ENCODE peak calls at places on chromosomes 12 and 14, in eight cellular contexts. H is bronchial epithelial cell, G is ELF-1, W is tibial artery, Y is keratinocyte, I is MG63, K is EL, X is endothelial cell. C is an unnamed sample.

GRCh38 chr14:20986811-20987210 is 3.0 kb upstream of the METTL17 start:
- DNase-seq in H (peak; percentile 99), X (no peak), Y (peak; percentile 82), G (no peak), K (peak; percentile 92), W (peak; percentile 31), I (peak; percentile 45), C (no peak)

GRCh38 chr12:129848921-129849320 is 54.9 kb downstream of the TMEM132D start:
- DNase-seq in K (no peak), G (no peak), H (no peak), I (no peak), Y (no peak), X (no peak), W (no peak), C (no peak)

GRCh38 chr12:18382486-18382885 is 121.2 kb downstream of the PIK3C2G start:
- DNase-seq in H (no peak), I (no peak), W (no peak), K (peak; percentile 81), G (no peak), X (no peak), Y (no peak), C (no peak)

GRCh38 chr12:41264281-41264680 is 76.2 kb downstream of the PDZRN4 start:
- DNase-seq in K (no peak), G (no peak), X (no peak), H (peak; percentile 23), I (no peak), W (no peak), Y (no peak), C (no peak)

GRCh38 chr12:53600490-53601295 is 25.5 kb downstream of the ATF7 start:
- DNase-seq in W (no peak), K (no peak), H (no peak), I (no peak), X (no peak), G (no peak), Y (no peak), C (no peak)

GRCh38 chr12:103687262-103687661 is 100.2 kb downstream of the STAB2 start:
- DNase-seq in W (no peak), I (no peak), X (no peak), K (no peak), Y (no peak), G (no peak), H (no peak), C (no peak)

GRCh38 chr12:1993341-1993740 is 10.9 kb downstream of the DCP1B start:
- DNase-seq in H (peak; percentile 96), W (no peak), K (peak; percentile 89), X (no peak), I (peak; percentile 51), G (no peak), Y (peak; percentile 76), C (no peak)

GRCh38 chr14:99234982-99235491 is 37.0 kb downstream of the BCL11B start:
- DNase-seq in H (peak; percentile 13), G (peak; percentile 85), W (no peak), X (peak; percentile 47), Y (no peak), I (no peak), K (no peak), C (no peak)

GRCh38 chr12:31821484-31821883 is 92.7 kb upstream of the AMN1 start:
- DNase-seq in H (no peak), Y (no peak), W (no peak), X (no peak), K (no peak), I (no peak), G (no peak), C (no peak)

GRCh38 chr12:62771828-62772227 is 163.1 kb downstream of the PPM1H start:
- DNase-seq in W (no peak), G (no peak), H (no peak), X (no peak), I (no peak), K (no peak), Y (no peak), C (no peak)

GRCh38 chr12:107568718-107569117 is 116.9 kb upstream of the PWP1 start:
- DNase-seq in W (no peak), X (no peak), H (peak; percentile 59), K (no peak), I (peak; percentile 33), G (no peak), Y (no peak), C (no peak)

GRCh38 chr12:92943482-92944250 is 14.6 kb upstream of the EEA1 start:
- DNase-seq in H (no peak), X (no peak), I (peak; percentile 12), K (no peak), W (no peak), G (no peak), Y (no peak), C (no peak)

GRCh38 chr12:112947761-112948160 is 9.5 kb downstream of the OAS3 start:
- DNase-seq in G (no peak), W (no peak), I (no peak), Y (no peak), K (no peak), H (no peak), X (no peak), C (no peak)

GRCh38 chr12:106499628-106500027 is 83.2 kb upstream of the RFX4 start:
- DNase-seq in H (no peak), X (no peak), K (no peak), W (no peak), Y (no peak), I (no peak), G (no peak), C (no peak)

GRCh38 chr12:43206396-43206795 is 345.6 kb downstream of the ADAMTS20 start:
- DNase-seq in W (no peak), I (no peak), G (no peak), Y (peak; percentile 1), X (no peak), H (peak; percentile 84), K (peak; percentile 51), C (no peak)

GRCh38 chr14:55198749-55199148 is 7.4 kb upstream of the DLGAP5 start:
- DNase-seq in K (no peak), Y (no peak), H (no peak), I (no peak), W (no peak), X (no peak), G (no peak), C (no peak)

GRCh38 chr14:32434180-32434579 is 105.1 kb downstream of the AKAP6 start:
- DNase-seq in H (no peak), Y (no peak), I (no peak), W (no peak), G (no peak), K (no peak), X (no peak), C (no peak)

GRCh38 chr12:67919406-67919805 is 69.8 kb upstream of the IFNG-AS1 start:
- DNase-seq in I (no peak), K (peak; percentile 50), X (no peak), G (no peak), W (no peak), Y (peak; percentile 57), H (peak; percentile 88), C (no peak)

GRCh38 chr14:99774526-99775307 is 18.5 kb upstream of the EML1 start:
- DNase-seq in Y (no peak), I (peak; percentile 38), G (no peak), W (no peak), X (no peak), K (peak; percentile 58), H (no peak), C (peak; percentile 63)